ENCODE peak calls at places on chromosome 4, in five cellular contexts. N, K, H, A and B are unnamed samples.

GRCh38 chr4:25123236-25123635 is 37.0 kb downstream of the SEPSECS start:
- DNase-seq in N (no peak), K (no peak), H (no peak), A (no peak), B (no peak)

GRCh38 chr4:86595426-86595805 is 1.3 kb downstream of the PTPN13 start:
- DNase-seq in N (peak; percentile 78), K (no peak), H (peak; percentile 15), A (peak; percentile 30), B (peak; percentile 36)

GRCh38 chr4:77692847-77693432 is 87.3 kb downstream of the CXCL13 start:
- DNase-seq in N (no peak), K (peak; percentile 34), H (no peak), A (no peak), B (no peak)

GRCh38 chr4:145679991-145680455 is at the start of gene C4orf51:
- DNase-seq in N (peak; percentile 70), K (no peak), H (peak; percentile 36), A (peak; percentile 62), B (no peak)

GRCh38 chr4:76156635-76157034 is 8.4 kb upstream of the NUP54 start:
- DNase-seq in N (peak; percentile 2), K (no peak), H (no peak), A (no peak), B (no peak)

GRCh38 chr4:186037692-186038658 is 31.0 kb upstream of the TLR3 start:
- DNase-seq in N (peak; percentile 69), K (peak; percentile 83), H (peak; percentile 80), A (peak; percentile 83), B (peak; percentile 72)

GRCh38 chr4:72094054-72094780 is 62.4 kb downstream of the NPFFR2 start:
- DNase-seq in N (no peak), K (no peak), H (no peak), A (no peak), B (peak; percentile 23)

GRCh38 chr4:105092356-105092755 is 54.3 kb upstream of the TET2 start:
- DNase-seq in N (peak; percentile 80), K (no peak), H (peak; percentile 92), A (peak; percentile 9), B (no peak)

GRCh38 chr4:8310306-8310705 is 40.8 kb downstream of the HTRA3 start:
- DNase-seq in N (no peak), K (no peak), H (no peak), A (no peak), B (no peak)

GRCh38 chr4:103168993-103169392 is 29.1 kb downstream of the CENPE start:
- DNase-seq in N (no peak), K (no peak), H (no peak), A (no peak), B (no peak)

GRCh38 chr4:7646384-7647061 is 211.8 kb upstream of the PSAPL1 start:
- DNase-seq in N (peak; percentile 31), K (no peak), H (no peak), A (no peak), B (no peak)

GRCh38 chr4:26081795-26082498 is 167.9 kb downstream of the SMIM20 start:
- DNase-seq in N (peak; percentile 48), K (peak; percentile 84), H (peak; percentile 71), A (peak; percentile 66), B (peak; percentile 77)

GRCh38 chr4:37827030-37827705 is 682 bp downstream of the PGM2 start:
- DNase-seq in N (peak; percentile 14), K (no peak), H (peak; percentile 75), A (peak; percentile 45), B (no peak)

GRCh38 chr4:11669156-11669555 is 240.5 kb upstream of the HS3ST1 start:
- DNase-seq in N (no peak), K (no peak), H (peak; percentile 21), A (no peak), B (no peak)

GRCh38 chr4:77821775-77822174 is 2.6 kb upstream of the CNOT6L start:
- DNase-seq in N (no peak), K (no peak), H (no peak), A (no peak), B (no peak)

GRCh38 chr4:163816494-163816893 is 322.0 kb downstream of the TMA16 start:
- DNase-seq in N (no peak), K (peak; percentile 30), H (no peak), A (no peak), B (peak; percentile 14)

GRCh38 chr4:184419976-184420375 is 54.4 kb downstream of the IRF2 start:
- DNase-seq in N (no peak), K (no peak), H (no peak), A (no peak), B (no peak)

GRCh38 chr4:41819621-41820020 is 71.1 kb upstream of the PHOX2B start:
- DNase-seq in N (no peak), K (no peak), H (no peak), A (no peak), B (no peak)

GRCh38 chr4:133151681-133152329 is 2.7 kb downstream of the PCDH10 start:
- DNase-seq in N (no peak), K (peak; percentile 75), H (no peak), A (peak; percentile 58), B (peak; percentile 74)

GRCh38 chr4:55721651-55722050 is 85.6 kb upstream of the NMU start:
- DNase-seq in N (no peak), K (no peak), H (no peak), A (no peak), B (no peak)

GRCh38 chr4:20288846-20289512 is 37.3 kb downstream of the SLIT2 start:
- DNase-seq in N (peak; percentile 83), K (no peak), H (peak; percentile 83), A (no peak), B (no peak)

GRCh38 chr4:124564121-124564520 is 148.4 kb downstream of the ANKRD50 start:
- DNase-seq in N (no peak), K (no peak), H (no peak), A (no peak), B (no peak)

GRCh38 chr4:10334506-10335028 is 122.7 kb downstream of the ZNF518B start:
- DNase-seq in N (peak; percentile 17), K (no peak), H (no peak), A (no peak), B (no peak)

GRCh38 chr4:53962516-53963225 is 101.7 kb downstream of the CHIC2 start:
- DNase-seq in N (peak; percentile 88), K (no peak), H (peak; percentile 30), A (peak; percentile 36), B (peak; percentile 57)

GRCh38 chr4:39975488-39976089 is 2.1 kb downstream of the PDS5A start:
- DNase-seq in N (peak; percentile 57), K (no peak), H (peak; percentile 5), A (peak; percentile 9), B (no peak)

GRCh38 chr4:38704755-38705154 is 40.8 kb downstream of the KLF3 start:
- DNase-seq in N (no peak), K (no peak), H (no peak), A (no peak), B (no peak)

GRCh38 chr4:112523008-112523440 is 7.0 kb upstream of the NEUROG2 start:
- DNase-seq in N (no peak), K (peak; percentile 81), H (no peak), A (peak; percentile 41), B (peak; percentile 85)

GRCh38 chr4:138181288-138181687 is 60.9 kb downstream of the SLC7A11 start:
- DNase-seq in N (no peak), K (no peak), H (no peak), A (peak; percentile 65), B (no peak)

GRCh38 chr4:138798404-138798803 is 217.2 kb upstream of the NOCT start:
- DNase-seq in N (no peak), K (no peak), H (no peak), A (no peak), B (no peak)

GRCh38 chr4:16431871-16432270 is 205.6 kb upstream of the TAPT1 start:
- DNase-seq in N (no peak), K (no peak), H (no peak), A (no peak), B (no peak)

GRCh38 chr4:83074086-83074704 is 39.2 kb downstream of the COPS4 start:
- DNase-seq in N (peak; percentile 83), K (peak; percentile 89), H (peak; percentile 70), A (peak; percentile 74), B (peak; percentile 74)

GRCh38 chr4:21948347-21949072 is at the start of gene KCNIP4:
- DNase-seq in N (peak; percentile 63), K (peak; percentile 69), H (no peak), A (peak; percentile 63), B (peak; percentile 83)
- TF ChIP-seq EZH2 in N (no peak), K (peak; percentile 28), H (no peak), A (peak; percentile 64), B (peak; percentile 67)

DNA sequence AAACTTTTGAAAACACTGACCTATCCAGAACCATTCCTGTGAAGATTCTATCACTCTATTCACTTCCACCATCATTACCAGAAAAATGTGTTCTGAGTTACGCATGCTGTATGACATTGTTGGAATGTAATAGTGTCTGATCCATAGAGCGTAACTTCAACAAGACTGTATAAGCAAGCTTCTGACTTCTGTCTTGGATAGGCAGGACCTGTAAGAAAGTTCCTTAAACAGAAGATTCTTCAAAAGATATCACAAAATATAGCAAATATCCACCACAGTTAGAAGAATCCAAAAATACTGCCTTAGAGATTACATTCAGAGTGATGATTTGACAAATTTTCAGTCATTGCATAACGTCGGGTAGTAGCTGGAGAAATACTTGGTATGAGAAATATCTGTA is 14.0 kb upstream of the SPOCK3 start:
- DNase-seq in N (no peak), K (no peak), H (no peak), A (no peak), B (no peak)
- TF ChIP-seq EZH2phosphoT487 in N (no peak), K (no peak), H (no peak), A (no peak), B (no peak)

GRCh38 chr4:150591284-150591874 is 9.4 kb downstream of the MAB21L2 start:
- DNase-seq in N (no peak), K (peak; percentile 78), H (no peak), A (peak; percentile 9), B (peak; percentile 80)
- H3K4me2 ChIP-seq in N (no peak overlapping the region), K (peak overlapping the region; percentile 70), H (no peak overlapping the region), A (peak overlapping the region; percentile 6), B (peak overlapping the region; percentile 98)

DNA sequence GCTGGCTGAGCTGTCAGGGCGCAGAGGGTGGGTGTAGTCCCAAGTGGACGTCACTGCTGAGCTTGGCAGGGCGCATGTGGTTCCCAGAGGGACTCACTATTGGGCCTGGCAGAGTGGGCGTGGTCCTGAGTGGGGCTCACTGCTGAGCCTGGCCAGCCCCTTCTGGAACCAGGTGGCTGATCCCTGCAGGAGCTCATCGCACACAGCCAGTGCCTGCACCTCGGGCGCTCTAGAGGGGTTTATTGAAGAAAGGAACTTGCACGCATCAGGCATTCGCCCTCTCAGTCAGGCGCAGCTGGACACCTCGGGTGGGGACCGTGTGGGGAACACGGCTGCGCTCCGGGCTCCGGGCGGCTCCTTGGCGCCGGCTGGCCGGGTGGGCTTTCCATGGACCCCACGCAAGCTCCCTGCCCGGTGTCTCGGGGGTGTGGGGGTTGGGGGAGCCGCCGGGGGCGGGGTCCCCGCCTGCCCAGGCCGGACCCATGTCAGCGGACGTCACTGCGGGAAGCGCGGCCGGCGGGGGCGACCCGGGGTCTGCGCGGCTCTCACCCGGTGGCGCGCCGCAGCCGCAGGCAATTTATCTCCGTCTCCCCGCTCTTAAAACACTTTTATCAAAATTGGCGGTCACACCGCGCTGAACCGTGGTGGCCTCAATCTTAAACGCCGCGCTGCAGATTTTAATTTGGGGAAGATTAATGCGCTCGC is 65.4 kb upstream of the NKX1-1 start:
- DNase-seq in N (peak; percentile 19), K (no peak), H (no peak), A (no peak), B (no peak)
- TF ChIP-seq EZH2 in N (no peak), K (no peak), H (no peak), A (no peak), B (no peak)

GRCh38 chr4:95572304-95572991 is 23.7 kb upstream of the UNC5C start:
- DNase-seq in N (no peak), K (peak; percentile 36), H (peak; percentile 72), A (peak; percentile 68), B (no peak)
- TF ChIP-seq EZH2phosphoT487 in N (no peak), K (no peak), H (no peak), A (no peak), B (no peak)